ENCODE peak calls at places on chromosomes 2 and 18, in ten cellular contexts. U is LoVo; E is stimulated activated naive CD4-positive, alpha-beta T cell; B is ecto neural progenitor cell; P is immature natural killer cell; W is head of caudate nucleus; J is foreskin fibroblast; T is ELR; C is NCI-H1092; M is HAP-1. X is an unnamed sample.

GRCh38 chr2:189297446-189297845 is 117.9 kb upstream of the COL5A2 start:
- DNase-seq in U (no peak), W (no peak), M (no peak), C (no peak), T (peak; percentile 63), B (no peak), J (peak; percentile 56), E (no peak), P (no peak), X (no peak)

GRCh38 chr18:31591628-31592027 is at the start of gene TTR:
- DNase-seq in T (no peak), B (no peak), U (no peak), M (no peak), W (no peak), C (no peak), E (no peak), J (no peak), P (no peak), X (no peak)

GRCh38 chr2:126244937-126245336 is 411.0 kb upstream of the GYPC start:
- DNase-seq in J (no peak), T (peak; percentile 1), E (no peak), U (no peak), M (peak; percentile 53), P (no peak), B (peak; percentile 71), C (peak; percentile 3), W (peak; percentile 11), X (no peak)

GRCh38 chr2:9474361-9475117 is at the start of gene IAH1:
- DNase-seq in T (peak; percentile 53), W (peak; percentile 84), C (peak; percentile 11), J (peak; percentile 80), U (peak; percentile 64), B (peak; percentile 70), E (peak; percentile 70), M (peak; percentile 55), P (peak; percentile 78), X (peak; percentile 65)

GRCh38 chr2:42102606-42103450 is 55.0 kb downstream of the PKDCC start:
- DNase-seq in B (peak; percentile 89), T (peak; percentile 20), P (no peak), W (no peak), J (no peak), C (no peak), M (no peak), U (no peak), E (peak; percentile 67), X (no peak)

GRCh38 chr18:7941533-7941932 is 374.4 kb downstream of the PTPRM start:
- DNase-seq in W (no peak), M (no peak), T (no peak), E (no peak), P (no peak), U (no peak), B (no peak), C (peak; percentile 82), J (no peak), X (no peak)

GRCh38 chr2:221914334-221914733 is 342.2 kb upstream of the EPHA4 start:
- DNase-seq in P (no peak), T (peak; percentile 2), C (no peak), M (no peak), E (no peak), W (no peak), U (no peak), J (peak; percentile 36), B (no peak), X (no peak)

GRCh38 chr2:4662161-4662779 is 958.9 kb downstream of the DCDC2C start:
- DNase-seq in U (no peak), C (no peak), T (no peak), J (no peak), M (no peak), E (no peak), P (no peak), W (no peak), B (no peak), X (no peak)

GRCh38 chr2:192016265-192016664 is 169.4 kb upstream of the CAVIN2 start:
- DNase-seq in U (no peak), B (no peak), P (no peak), C (no peak), T (peak; percentile 79), M (no peak), W (no peak), J (peak; percentile 77), E (no peak), X (no peak)

GRCh38 chr2:237648016-237648381 is 20.6 kb downstream of the LRRFIP1 start:
- DNase-seq in P (no peak), U (no peak), W (no peak), E (no peak), J (no peak), C (no peak), M (no peak), T (no peak), B (no peak), X (no peak)

GRCh38 chr2:179571141-179571713 is 290.2 kb downstream of the ZNF385B start:
- DNase-seq in E (no peak), U (no peak), W (no peak), J (peak; percentile 16), C (no peak), B (no peak), P (no peak), M (no peak), T (no peak), X (no peak)

GRCh38 chr2:119214453-119214852 is 9.2 kb upstream of the STEAP3 start:
- DNase-seq in W (no peak), E (no peak), T (no peak), C (no peak), B (no peak), P (no peak), M (no peak), U (no peak), J (no peak), X (no peak)

GRCh38 chr18:11842562-11842961 is 8.7 kb upstream of the CHMP1B start:
- DNase-seq in P (no peak), J (no peak), T (no peak), B (no peak), U (no peak), E (no peak), M (no peak), C (no peak), W (no peak), X (no peak)

GRCh38 chr18:79139206-79139605 is 70.0 kb downstream of the ATP9B start:
- DNase-seq in W (no peak), M (no peak), P (peak; percentile 64), T (no peak), B (no peak), E (no peak), J (no peak), C (no peak), U (no peak), X (peak; percentile 19)

GRCh38 chr2:208179028-208179609 is 10.7 kb downstream of the C2orf80 start:
- DNase-seq in W (no peak), T (no peak), P (no peak), B (no peak), M (no peak), C (no peak), J (no peak), U (no peak), E (no peak), X (no peak)

X was measured in T follicular helper cell.